ENCODE peak calls at places on chromosomes 16 and 17, in seven cellular contexts. W, Q, S, H, R, E and C are unnamed samples.
A peak's percentile ranks its signal among the peaks of the same experiment; 100 is the strongest.

GRCh38 chr17:7909080-7909479 is 7.0 kb downstream of the RNF227 start:
- DNase-seq in W (no peak), Q (no peak), S (no peak), H (no peak), R (no peak), E (no peak), C (no peak)

GRCh38 chr17:67548693-67549092 is 169.0 kb upstream of the NOL11 start:
- DNase-seq in W (no peak), Q (no peak), S (no peak), H (no peak), R (no peak), E (no peak), C (no peak)

GRCh38 chr16:23061669-23062068 is 87.6 kb downstream of the USP31 start:
- DNase-seq in W (no peak), Q (no peak), S (no peak), H (no peak), R (no peak), E (no peak), C (no peak)

GRCh38 chr17:21352981-21353265 is 23.2 kb upstream of the KCNJ12 start:
- DNase-seq in W (no peak), Q (no peak), S (no peak), H (no peak), R (no peak), E (no peak), C (peak; percentile 39)

GRCh38 chr17:32256695-32257013 is 9.0 kb upstream of the RHBDL3 start:
- DNase-seq in W (no peak), Q (no peak), S (no peak), H (no peak), R (no peak), E (no peak), C (no peak)

GRCh38 chr17:82416771-82417170 is 1.4 kb upstream of the HEXD start:
- DNase-seq in W (no peak), Q (no peak), S (no peak), H (no peak), R (no peak), E (no peak), C (no peak)

GRCh38 chr17:75084039-75084660 is 3.6 kb upstream of the SLC16A5 start:
- DNase-seq in W (no peak), Q (peak; percentile 50), S (no peak), H (no peak), R (no peak), E (no peak), C (no peak)

GRCh38 chr17:7707858-7708750 is 3.1 kb downstream of the EFNB3 start:
- DNase-seq in W (no peak), Q (no peak), S (no peak), H (no peak), R (no peak), E (no peak), C (no peak)

GRCh38 chr16:21649196-21649595 is 3.2 kb downstream of the IGSF6 start:
- DNase-seq in W (no peak), Q (no peak), S (no peak), H (no peak), R (no peak), E (no peak), C (no peak)

GRCh38 chr17:73657473-73658116 is 13.3 kb upstream of the SDK2 start:
- DNase-seq in W (no peak), Q (peak; percentile 17), S (peak; percentile 65), H (no peak), R (peak; percentile 77), E (peak; percentile 54), C (no peak)

GRCh38 chr16:67528222-67528869 is at the start of gene RIPOR1:
- DNase-seq in W (no peak), Q (no peak), S (peak; percentile 65), H (no peak), R (peak; percentile 76), E (no peak), C (peak; percentile 83)

GRCh38 chr16:68700120-68700519 is 37.0 kb upstream of the CDH1 start:
- DNase-seq in W (no peak), Q (peak; percentile 25), S (no peak), H (no peak), R (no peak), E (peak; percentile 17), C (no peak)

GRCh38 chr17:37373530-37374159 is 2.1 kb upstream of the C17orf78 start:
- DNase-seq in W (peak; percentile 63), Q (peak; percentile 92), S (peak; percentile 70), H (no peak), R (peak; percentile 57), E (peak; percentile 86), C (no peak)

GRCh38 chr17:61139219-61139618 is 260.4 kb upstream of the TBX2 start:
- DNase-seq in W (no peak), Q (peak; percentile 66), S (peak; percentile 43), H (peak; percentile 77), R (no peak), E (peak; percentile 73), C (no peak)

GRCh38 chr17:35161281-35161761 is 13.7 kb downstream of the UNC45B start:
- DNase-seq in W (no peak), Q (peak; percentile 11), S (no peak), H (no peak), R (no peak), E (no peak), C (no peak)

GRCh38 chr17:41971721-41972523 is 5.3 kb downstream of the CNP start:
- DNase-seq in W (no peak), Q (no peak), S (no peak), H (no peak), R (no peak), E (no peak), C (no peak)

GRCh38 chr17:17847102-17847501 is 10.3 kb upstream of the SREBF1 start:
- DNase-seq in W (no peak), Q (no peak), S (no peak), H (no peak), R (no peak), E (no peak), C (no peak)

GRCh38 chr17:43175213-43176118 is 4.5 kb downstream of the NBR1 start:
- DNase-seq in W (no peak), Q (peak; percentile 68), S (no peak), H (no peak), R (no peak), E (peak; percentile 63), C (no peak)

GRCh38 chr17:43170766-43171681 is at the start of gene NBR1:
- DNase-seq in W (peak; percentile 99), Q (peak; percentile 99), S (peak; percentile 97), H (peak; percentile 100), R (peak; percentile 92), E (peak; percentile 98), C (peak; percentile 98)

GRCh38 chr17:43170140-43170765 is 761 bp upstream of the NBR1 start:
- DNase-seq in W (peak; percentile 96), Q (peak; percentile 96), S (peak; percentile 91), H (peak; percentile 85), R (peak; percentile 71), E (peak; percentile 95), C (peak; percentile 97)

GRCh38 chr17:43169561-43170139 is 1.4 kb upstream of the NBR1 start:
- DNase-seq in W (peak; percentile 26), Q (peak; percentile 36), S (peak; percentile 66), H (no peak), R (peak; percentile 35), E (peak; percentile 47), C (peak; percentile 72)

DNA sequence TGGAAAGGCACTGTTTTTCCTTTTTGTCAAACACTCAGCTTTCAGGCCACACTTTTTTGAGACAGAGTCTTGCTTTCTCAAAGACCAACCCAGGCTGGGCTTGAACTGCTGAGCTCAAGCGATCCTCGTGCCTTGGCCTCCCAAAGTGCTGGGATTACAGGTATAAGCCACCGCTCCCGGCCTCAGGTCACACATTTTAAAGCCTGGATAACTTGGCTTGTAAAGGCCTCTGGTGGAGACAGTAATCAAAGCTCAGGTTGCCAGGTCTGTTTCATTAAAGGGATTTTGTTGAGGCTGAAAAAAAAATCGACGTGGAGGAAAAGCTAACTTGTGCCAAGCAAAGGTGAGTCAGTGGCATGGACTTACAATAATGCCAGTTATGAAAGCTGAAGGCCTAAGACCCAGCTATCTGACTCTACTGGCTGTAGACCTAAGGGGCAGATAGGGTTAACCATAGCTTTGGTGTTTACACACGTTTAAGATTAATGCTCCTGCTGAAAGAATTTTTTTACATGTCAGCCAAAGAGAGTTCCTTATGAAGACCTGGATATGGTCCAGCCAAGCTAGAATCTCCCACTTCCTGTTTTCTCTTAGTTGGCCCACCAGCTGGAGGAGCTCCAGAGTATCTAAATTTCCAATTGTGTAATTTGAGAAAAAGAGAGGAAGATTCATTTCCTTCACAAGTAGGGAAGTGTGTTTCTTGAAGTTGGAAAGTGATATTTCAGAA is 910 bp downstream of the NBR1 start:
- DNase-seq in W (peak; percentile 41), Q (peak; percentile 95), S (no peak), H (no peak), R (no peak), E (peak; percentile 93), C (peak; percentile 80)
- TF ChIP-seq CTCF in W (no peak), Q (peak; percentile 37), S (no peak), H (no peak), R (no peak), E (peak; percentile 38), C (no peak)

GRCh38 chr16:66520406-66521194 is 29.3 kb downstream of the TK2 start:
- DNase-seq in W (peak; percentile 67), Q (no peak), S (no peak), H (no peak), R (no peak), E (no peak), C (no peak)
- TF ChIP-seq CTCF in W (no peak), Q (no peak), S (no peak), H (no peak), R (no peak), E (no peak), C (no peak)

GRCh38 chr16:3019594-3020246 is 448 bp upstream of the TNFRSF12A start:
- DNase-seq in W (no peak), Q (no peak), S (no peak), H (no peak), R (no peak), E (no peak), C (no peak)

GRCh38 chr16:3015865-3016521 is 2.0 kb downstream of the CLDN6 start:
- DNase-seq in W (no peak), Q (no peak), S (no peak), H (no peak), R (no peak), E (no peak), C (no peak)

GRCh38 chr16:3020247-3020603 is at the start of gene TNFRSF12A:
- DNase-seq in W (peak; percentile 54), Q (peak; percentile 65), S (peak; percentile 81), H (no peak), R (peak; percentile 77), E (peak; percentile 58), C (peak; percentile 83)

GRCh38 chr16:3017262-3017805 is 649 bp downstream of the CLDN6 start:
- DNase-seq in W (no peak), Q (no peak), S (no peak), H (no peak), R (no peak), E (no peak), C (no peak)

GRCh38 chr16:3017806-3018506 is at the start of gene CLDN6:
- DNase-seq in W (no peak), Q (no peak), S (no peak), H (no peak), R (peak; percentile 85), E (no peak), C (no peak)
- TF ChIP-seq CTCF in W (no peak), Q (peak; percentile 7), S (no peak), H (peak; percentile 24), R (peak; percentile 66), E (peak; percentile 17), C (no peak)

DNA sequence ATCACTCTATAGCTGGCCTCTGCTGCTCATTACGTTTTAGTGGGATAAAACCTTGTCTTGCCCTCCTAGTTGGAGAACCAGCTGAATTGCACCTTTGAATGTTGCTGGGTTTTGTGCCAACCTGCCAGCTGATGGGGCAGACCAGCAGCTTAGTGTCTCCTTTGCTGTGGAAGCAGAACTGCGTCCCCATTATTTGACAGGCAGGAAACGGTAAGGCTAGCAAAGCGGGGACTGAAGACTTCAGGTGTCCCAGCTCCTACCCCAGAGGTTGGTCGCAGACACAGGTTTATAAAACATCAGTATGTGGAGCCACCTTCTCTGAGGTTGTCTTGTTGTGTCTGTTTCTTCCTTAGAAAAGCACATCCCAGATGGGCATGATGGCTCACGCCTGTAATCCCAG is 158.1 kb downstream of the PRKCA start:
- DNase-seq in W (no peak), Q (no peak), S (no peak), H (no peak), R (no peak), E (no peak), C (no peak)
- TF ChIP-seq CTCF in W (no peak), Q (no peak), S (no peak), H (no peak), R (no peak), E (no peak), C (no peak)